ENCODE peak calls at places on chromosome 11, in seven cellular contexts. O is Kasumi-1, A is Right ventricle myocardium superior, U is lower leg skin, L is NCI-H187, E is T-helper 9 cell, Y is RPMI8226. X is an unnamed sample.
A peak's percentile ranks its signal among the peaks of the same experiment; 100 is the strongest.

GRCh38 chr11:287821-288327 is 1.1 kb upstream of the PGGHG start:
- DNase-seq in O (no peak), A (peak; percentile 49), U (peak; percentile 85), L (no peak), E (no peak), Y (no peak), X (no peak)

GRCh38 chr11:108636222-108636621 is 28.6 kb upstream of the DDX10 start:
- DNase-seq in O (no peak), A (no peak), U (no peak), L (no peak), E (no peak), Y (no peak), X (no peak)

GRCh38 chr11:65056999-65057398 is 1.4 kb downstream of the NAALADL1 start:
- DNase-seq in O (no peak), A (no peak), U (no peak), L (no peak), E (no peak), Y (no peak), X (no peak)

GRCh38 chr11:82899957-82900276 is 313 bp downstream of the PRCP start:
- DNase-seq in O (no peak), A (no peak), U (no peak), L (no peak), E (no peak), Y (no peak), X (no peak)

GRCh38 chr11:117144477-117145392 is 648 bp downstream of the PAFAH1B2 start:
- DNase-seq in O (peak; percentile 72), A (peak; percentile 77), U (peak; percentile 91), L (no peak), E (peak; percentile 18), Y (peak; percentile 75), X (peak; percentile 56)

GRCh38 chr11:102144357-102145342 is 34.4 kb downstream of the YAP1 start:
- DNase-seq in O (no peak), A (no peak), U (no peak), L (no peak), E (no peak), Y (no peak), X (no peak)

GRCh38 chr11:32450372-32450771 is 15.0 kb upstream of the WT1 start:
- DNase-seq in O (no peak), A (no peak), U (no peak), L (no peak), E (no peak), Y (no peak), X (no peak)

GRCh38 chr11:123601136-123601535 is 53.3 kb downstream of the SCN3B start:
- DNase-seq in O (no peak), A (no peak), U (no peak), L (no peak), E (no peak), Y (no peak), X (peak; percentile 7)

GRCh38 chr11:100863080-100863581 is 176.0 kb downstream of the ARHGAP42 start:
- DNase-seq in O (no peak), A (no peak), U (no peak), L (peak; percentile 21), E (no peak), Y (peak; percentile 51), X (peak; percentile 21)

GRCh38 chr11:19779740-19780139 is 67.1 kb downstream of the NAV2 start:
- DNase-seq in O (no peak), A (no peak), U (no peak), L (no peak), E (no peak), Y (no peak), X (no peak)

GRCh38 chr11:110478410-110478809 is 48.7 kb downstream of the FDX1 start:
- DNase-seq in O (peak; percentile 27), A (no peak), U (no peak), L (no peak), E (no peak), Y (peak; percentile 10), X (no peak)

GRCh38 chr11:35289821-35290220 is 129.5 kb downstream of the SLC1A2 start:
- DNase-seq in O (no peak), A (no peak), U (no peak), L (no peak), E (no peak), Y (no peak), X (peak; percentile 10)

GRCh38 chr11:44066732-44067131 is 662 bp downstream of the ACCS start:
- DNase-seq in O (peak; percentile 33), A (no peak), U (no peak), L (no peak), E (no peak), Y (no peak), X (peak; percentile 24)

GRCh38 chr11:65588199-65589054 is 7.2 kb downstream of the KCNK7 start:
- DNase-seq in O (peak; percentile 71), A (peak; percentile 76), U (no peak), L (no peak), E (peak; percentile 66), Y (peak; percentile 97), X (peak; percentile 75)

GRCh38 chr11:2534957-2535672 is 90.3 kb downstream of the KCNQ1 start:
- DNase-seq in O (no peak), A (peak; percentile 31), U (peak; percentile 64), L (no peak), E (no peak), Y (no peak), X (no peak)

GRCh38 chr11:32436751-32437405 is 1.5 kb upstream of the WT1 start:
- DNase-seq in O (no peak), A (no peak), U (no peak), L (no peak), E (no peak), Y (no peak), X (no peak)

GRCh38 chr11:72321381-72321996 is 77.5 kb upstream of the PHOX2A start:
- DNase-seq in O (no peak), A (no peak), U (no peak), L (no peak), E (no peak), Y (no peak), X (peak; percentile 62)

GRCh38 chr11:66294626-66295620 is 3.2 kb downstream of the TMEM151A start:
- DNase-seq in O (no peak), A (no peak), U (no peak), L (no peak), E (no peak), Y (no peak), X (no peak)

GRCh38 chr11:60923800-60924109 is 505 bp upstream of the TMEM132A start:
- DNase-seq in O (no peak), A (no peak), U (no peak), L (no peak), E (no peak), Y (no peak), X (no peak)

GRCh38 chr11:10900686-10901415 is 43.0 kb upstream of the ZBED5 start:
- DNase-seq in O (no peak), A (no peak), U (no peak), L (no peak), E (no peak), Y (no peak), X (peak; percentile 8)

GRCh38 chr11:57440744-57441414 is 14.0 kb upstream of the SLC43A3 start:
- DNase-seq in O (no peak), A (no peak), U (no peak), L (no peak), E (no peak), Y (no peak), X (no peak)

GRCh38 chr11:83241291-83241946 is 44.7 kb downstream of the CCDC90B start:
- DNase-seq in O (peak; percentile 36), A (no peak), U (no peak), L (no peak), E (no peak), Y (peak; percentile 63), X (peak; percentile 54)

GRCh38 chr11:45025716-45026492 is 75.2 kb upstream of the TP53I11 start:
- DNase-seq in O (peak; percentile 90), A (peak; percentile 83), U (peak; percentile 91), L (no peak), E (no peak), Y (peak; percentile 90), X (no peak)

GRCh38 chr11:126113515-126113957 is 50.9 kb upstream of the CDON start:
- DNase-seq in O (no peak), A (peak; percentile 89), U (peak; percentile 97), L (no peak), E (no peak), Y (no peak), X (peak; percentile 80)

GRCh38 chr11:130442728-130443127 is 5.7 kb upstream of the ADAMTS15 start:
- DNase-seq in O (no peak), A (no peak), U (no peak), L (no peak), E (no peak), Y (no peak), X (no peak)

GRCh38 chr11:65414776-65415498 is 7.7 kb upstream of the NEAT1 start:
- DNase-seq in O (no peak), A (peak; percentile 34), U (peak; percentile 86), L (no peak), E (no peak), Y (no peak), X (no peak)

GRCh38 chr11:83625336-83625735 is 339.2 kb upstream of the CCDC90B start:
- DNase-seq in O (no peak), A (no peak), U (no peak), L (no peak), E (no peak), Y (no peak), X (no peak)

GRCh38 chr11:104151404-104152204 is 12.3 kb downstream of the PDGFD start:
- DNase-seq in O (peak; percentile 5), A (no peak), U (no peak), L (no peak), E (no peak), Y (no peak), X (no peak)

GRCh38 chr11:35045219-35045819 is 93.7 kb upstream of the CD44 start:
- DNase-seq in O (peak; percentile 84), A (no peak), U (no peak), L (peak; percentile 84), E (peak; percentile 61), Y (no peak), X (no peak)

GRCh38 chr11:120229451-120230424 is 10.2 kb upstream of the POU2F3 start:
- DNase-seq in O (peak; percentile 53), A (no peak), U (no peak), L (no peak), E (no peak), Y (peak; percentile 6), X (no peak)

GRCh38 chr11:12606597-12606996 is 67.6 kb upstream of the TEAD1 start:
- DNase-seq in O (no peak), A (no peak), U (no peak), L (no peak), E (no peak), Y (no peak), X (no peak)

GRCh38 chr11:47714554-47715081 is 551 bp downstream of the AGBL2 start:
- DNase-seq in O (peak; percentile 18), A (no peak), U (peak; percentile 89), L (no peak), E (no peak), Y (no peak), X (no peak)

GRCh38 chr11:30631148-30631547 is 45.0 kb upstream of the MPPED2 start:
- DNase-seq in O (no peak), A (no peak), U (no peak), L (peak; percentile 76), E (no peak), Y (no peak), X (no peak)

GRCh38 chr11:43868852-43869567 is 11.6 kb upstream of the ALKBH3 start:
- DNase-seq in O (peak; percentile 96), A (no peak), U (no peak), L (no peak), E (no peak), Y (peak; percentile 22), X (peak; percentile 11)

GRCh38 chr11:87035976-87036583 is 1.7 kb upstream of the TMEM135 start:
- DNase-seq in O (no peak), A (no peak), U (no peak), L (no peak), E (no peak), Y (peak; percentile 12), X (no peak)

GRCh38 chr11:14249121-14249963 is 109.6 kb downstream of the RRAS2 start:
- DNase-seq in O (peak; percentile 54), A (no peak), U (peak; percentile 86), L (peak; percentile 45), E (peak; percentile 69), Y (peak; percentile 35), X (peak; percentile 49)

GRCh38 chr11:93278976-93279375 is 51.6 kb upstream of the DEUP1 start:
- DNase-seq in O (no peak), A (no peak), U (no peak), L (no peak), E (no peak), Y (no peak), X (no peak)

GRCh38 chr11:60994450-60995135 is 23.1 kb downstream of the CD6 start:
- DNase-seq in O (no peak), A (no peak), U (no peak), L (no peak), E (no peak), Y (no peak), X (no peak)

X was measured in HTR-8/SVneo.